ENCODE peak calls at places on chromosome 2, in four cellular contexts. J, F, G and V are unnamed samples.

GRCh38 chr2:191979221-191979730 is 132.4 kb upstream of the CAVIN2 start:
- DNase-seq in J (no peak), F (no peak), G (no peak), V (no peak)

GRCh38 chr2:20488136-20488705 is 41.3 kb downstream of the RHOB start:
- DNase-seq in J (no peak), F (no peak), G (no peak), V (no peak)

GRCh38 chr2:231383701-231384435 is 11.6 kb upstream of the B3GNT7 start:
- DNase-seq in J (no peak), F (no peak), G (no peak), V (no peak)

GRCh38 chr2:66872056-66872821 is 437.3 kb downstream of the MEIS1 start:
- DNase-seq in J (no peak), F (no peak), G (no peak), V (no peak)

GRCh38 chr2:20557635-20558034 is 93.3 kb downstream of the HS1BP3 start:
- DNase-seq in J (no peak), F (no peak), G (no peak), V (no peak)

GRCh38 chr2:20611077-20611843 is 39.6 kb downstream of the HS1BP3 start:
- DNase-seq in J (no peak), F (peak; percentile 67), G (no peak), V (peak; percentile 96)

GRCh38 chr2:202051499-202052161 is 18.0 kb downstream of the FZD7 start:
- DNase-seq in J (no peak), F (no peak), G (no peak), V (no peak)

GRCh38 chr2:145599761-145600160 is 1079.8 kb upstream of the ZEB2 start:
- DNase-seq in J (no peak), F (no peak), G (no peak), V (no peak)

GRCh38 chr2:120447122-120447785 is 101.3 kb downstream of the INHBB start:
- DNase-seq in J (no peak), F (no peak), G (no peak), V (no peak)

GRCh38 chr2:46384457-46384815 is 87.2 kb downstream of the EPAS1 start:
- DNase-seq in J (no peak), F (no peak), G (no peak), V (no peak)

GRCh38 chr2:239516954-239517305 is 116.1 kb upstream of the HDAC4 start:
- DNase-seq in J (no peak), F (no peak), G (no peak), V (no peak)

GRCh38 chr2:145277922-145278321 is 758.0 kb upstream of the ZEB2 start:
- DNase-seq in J (no peak), F (no peak), G (no peak), V (no peak)

GRCh38 chr2:161090401-161090800 is 69.8 kb upstream of the TANK start:
- DNase-seq in J (peak; percentile 47), F (no peak), G (no peak), V (no peak)

GRCh38 chr2:191617589-191617988 is 60.3 kb upstream of the NABP1 start:
- DNase-seq in J (peak; percentile 65), F (no peak), G (no peak), V (no peak)

GRCh38 chr2:74549685-74549971 is 4.1 kb downstream of the LOXL3 start:
- DNase-seq in J (no peak), F (no peak), G (peak; percentile 35), V (no peak)